ENCODE peak calls at places on chromosomes 3 and 15, in six cellular contexts. U, I, O, S, Z and Q are unnamed samples.
A peak's percentile ranks its signal among the peaks of the same experiment; 100 is the strongest.

GRCh38 chr15:95994418-95994817 is 336.1 kb upstream of the NR2F2 start:
- DNase-seq in U (no peak), I (no peak), O (no peak), S (no peak), Z (no peak), Q (no peak)

GRCh38 chr15:69860316-69860715 is 237.4 kb downstream of the TLE3 start:
- DNase-seq in U (no peak), I (no peak), O (no peak), S (no peak), Z (no peak), Q (no peak)

GRCh38 chr15:51094606-51095569 is at the start of gene TNFAIP8L3:
- DNase-seq in U (peak; percentile 7), I (no peak), O (no peak), S (peak; percentile 57), Z (no peak), Q (peak; percentile 35)

GRCh38 chr15:74307827-74308642 is 59.4 kb downstream of the CYP11A1 start:
- DNase-seq in U (peak; percentile 33), I (no peak), O (peak; percentile 56), S (peak; percentile 74), Z (peak; percentile 49), Q (peak; percentile 63)

GRCh38 chr15:78944202-78944625 is 632 bp downstream of the CTSH start:
- DNase-seq in U (no peak), I (no peak), O (no peak), S (no peak), Z (no peak), Q (peak; percentile 17)

GRCh38 chr3:48492461-48493202 is 11.3 kb downstream of the SHISA5 start:
- DNase-seq in U (no peak), I (no peak), O (no peak), S (no peak), Z (no peak), Q (no peak)

GRCh38 chr3:15332405-15333098 is at the start of gene SH3BP5:
- DNase-seq in U (no peak), I (no peak), O (peak; percentile 93), S (peak; percentile 87), Z (peak; percentile 26), Q (peak; percentile 79)

GRCh38 chr3:23746473-23746872 is 59.3 kb upstream of the UBE2E1 start:
- DNase-seq in U (no peak), I (no peak), O (no peak), S (no peak), Z (no peak), Q (no peak)

GRCh38 chr15:64209680-64210334 is 47.0 kb upstream of the PPIB start:
- DNase-seq in U (peak; percentile 32), I (peak; percentile 9), O (peak; percentile 17), S (no peak), Z (peak; percentile 33), Q (no peak)

GRCh38 chr3:16253601-16254000 is 11.1 kb downstream of the DPH3 start:
- DNase-seq in U (no peak), I (no peak), O (no peak), S (no peak), Z (no peak), Q (no peak)

DNA sequence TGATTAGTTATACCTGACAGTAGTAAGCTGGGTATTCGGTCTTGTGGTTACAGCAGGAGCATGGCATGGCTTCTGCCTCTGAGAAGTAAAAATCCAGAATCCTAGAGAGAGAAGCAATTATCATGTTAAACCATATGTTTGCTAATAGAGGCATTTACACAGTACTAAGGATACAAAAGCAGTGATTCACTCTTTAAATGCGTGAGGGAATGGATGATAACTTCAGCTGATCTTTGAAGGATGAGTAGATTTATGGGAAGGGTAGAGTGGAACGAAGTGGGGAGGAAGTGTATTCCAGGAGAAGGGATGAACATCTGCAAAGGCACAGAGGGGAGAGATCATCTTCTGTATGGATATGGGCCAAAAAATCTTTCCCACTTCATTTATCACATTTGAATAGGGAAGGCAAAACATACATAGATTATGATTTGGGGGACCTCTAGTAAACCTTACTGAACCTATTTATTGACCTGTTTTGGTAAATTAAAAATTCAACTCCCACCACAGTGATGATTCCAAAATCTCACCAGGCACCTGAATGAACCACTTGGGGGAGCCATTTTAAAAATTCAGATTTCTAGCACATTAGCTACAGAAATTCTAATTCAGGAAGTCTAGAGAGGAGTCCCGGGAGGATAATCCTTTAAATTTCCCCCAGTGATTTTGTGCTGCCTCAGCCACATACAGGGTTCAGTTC is 35.1 kb downstream of the IGSF10 start:
- DNase-seq in U (no peak), I (no peak), O (no peak), S (no peak), Z (no peak), Q (no peak)
- TF ChIP-seq CTCF in U (no peak), I (no peak), O (peak; percentile 35), S (no peak), Z (peak; percentile 84), Q (no peak)

GRCh38 chr15:36550650-36551049 is 28.8 kb upstream of the CDIN1 start:
- DNase-seq in U (no peak), I (no peak), O (no peak), S (no peak), Z (no peak), Q (no peak)

GRCh38 chr15:36545451-36545992 is 33.9 kb upstream of the CDIN1 start:
- DNase-seq in U (no peak), I (no peak), O (no peak), S (no peak), Z (no peak), Q (no peak)

DNA sequence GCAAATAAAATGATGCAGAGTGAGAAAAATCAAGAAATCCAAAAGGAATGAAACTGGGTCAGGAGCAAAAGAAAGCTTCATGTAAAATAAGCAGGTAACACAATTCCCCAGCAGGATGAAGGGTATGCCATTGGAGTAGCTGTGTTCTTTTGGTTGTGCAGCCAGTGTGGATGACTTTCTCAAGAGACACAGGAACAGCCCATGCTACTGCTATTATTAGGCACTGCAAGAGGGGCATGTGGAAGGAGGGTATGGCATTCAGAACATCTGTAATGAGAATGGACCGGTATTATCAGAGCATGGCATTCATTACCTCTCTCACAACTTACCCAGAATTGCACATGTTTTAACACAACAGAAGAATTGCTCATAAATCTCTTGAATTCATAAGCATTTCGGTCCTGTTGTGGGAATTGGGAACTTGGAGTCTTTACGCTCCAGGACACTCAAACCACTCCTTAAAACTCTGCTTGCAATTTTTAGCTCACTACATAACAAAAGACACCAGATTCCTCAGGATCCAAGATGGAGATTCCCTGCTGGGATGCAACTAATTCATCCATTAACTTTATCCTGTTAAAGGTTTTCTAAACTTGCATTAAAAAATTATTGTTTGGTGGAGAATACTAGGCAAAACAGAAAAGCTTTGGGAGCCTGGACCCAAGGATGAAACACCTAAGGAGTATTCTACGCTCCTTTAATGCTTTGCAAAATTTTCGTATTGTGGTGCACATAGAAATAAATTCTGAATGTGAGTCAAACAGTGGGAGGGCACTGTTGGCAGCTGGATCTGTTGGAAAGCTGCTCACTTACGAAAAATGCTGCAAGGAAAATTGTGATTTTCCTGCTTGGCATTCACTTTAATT is 34.7 kb upstream of the CDIN1 start:
- DNase-seq in U (no peak), I (no peak), O (no peak), S (no peak), Z (no peak), Q (no peak)
- TF ChIP-seq ATF3 in U (no peak), I (no peak), O (no peak), S (no peak), Z (no peak), Q (no peak)

DNA sequence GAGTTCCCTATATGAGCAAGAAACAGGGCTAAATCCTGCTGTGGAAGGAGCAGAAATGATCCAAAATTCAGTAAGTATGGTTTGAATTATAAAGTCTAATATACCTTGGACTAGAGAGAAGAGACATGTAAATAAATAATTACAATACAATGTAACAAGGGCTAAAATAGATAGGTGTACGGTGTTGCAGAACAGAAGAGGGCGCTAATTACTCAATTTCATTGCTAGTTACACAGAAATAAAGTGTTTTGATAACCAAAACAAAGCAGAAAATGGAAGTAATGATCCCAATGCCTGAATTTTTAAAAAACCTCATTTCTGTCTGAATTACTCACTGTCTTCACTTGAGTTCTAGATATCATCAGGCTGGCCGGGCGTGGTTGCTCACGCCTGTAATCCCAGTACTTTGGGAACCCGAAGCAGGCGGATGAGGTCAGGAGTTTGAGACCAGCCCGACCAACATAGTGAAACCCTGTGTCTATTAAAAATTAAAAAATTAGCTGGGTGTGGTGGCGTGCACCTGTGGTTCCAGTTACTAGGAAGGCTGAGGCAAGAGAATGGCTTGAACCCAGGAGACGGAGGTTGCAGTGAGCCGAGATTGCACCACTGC is 8.3 kb upstream of the PLCH1 start:
- DNase-seq in U (peak; percentile 39), I (no peak), O (no peak), S (no peak), Z (no peak), Q (no peak)
- TF ChIP-seq CTCF in U (peak; percentile 61), I (peak; percentile 42), O (peak; percentile 81), S (peak; percentile 25), Z (peak; percentile 74), Q (peak; percentile 36)

GRCh38 chr3:28901029-28901428 is 379.8 kb upstream of the RBMS3 start:
- DNase-seq in U (no peak), I (no peak), O (no peak), S (no peak), Z (no peak), Q (no peak)
- TF ChIP-seq ATF3 in U (no peak), I (no peak), O (no peak), S (no peak), Z (no peak), Q (no peak)

DNA sequence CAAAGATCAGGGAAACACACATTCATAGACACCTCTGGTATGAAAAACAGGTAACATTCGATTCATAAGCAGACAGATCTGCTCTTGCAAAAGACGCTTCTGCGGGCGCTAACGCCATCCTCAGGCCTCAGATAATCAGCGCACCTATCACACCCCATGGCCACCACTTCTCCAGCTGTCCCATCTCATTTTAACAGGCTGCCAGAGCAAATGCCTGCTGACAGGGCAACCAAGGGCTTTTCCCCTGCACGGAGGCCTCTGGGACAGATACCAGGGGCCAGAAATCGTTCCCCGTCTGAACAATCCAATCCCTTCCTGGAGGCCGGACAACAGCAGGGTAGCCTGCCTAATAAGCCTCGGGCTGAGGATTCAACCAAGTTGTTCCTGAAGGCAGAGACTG is 15.2 kb downstream of the ABCC5 start:
- DNase-seq in U (no peak), I (no peak), O (no peak), S (no peak), Z (no peak), Q (no peak)
- TF ChIP-seq CTCF in U (no peak), I (no peak), O (no peak), S (peak; percentile 21), Z (no peak), Q (no peak)

GRCh38 chr3:130728037-130728436 is 18.6 kb downstream of the PIK3R4 start:
- DNase-seq in U (no peak), I (no peak), O (no peak), S (no peak), Z (no peak), Q (no peak)

GRCh38 chr3:130729154-130729553 is 17.5 kb downstream of the PIK3R4 start:
- DNase-seq in U (no peak), I (no peak), O (no peak), S (no peak), Z (no peak), Q (no peak)

GRCh38 chr3:130725746-130726145 is 20.9 kb downstream of the PIK3R4 start:
- DNase-seq in U (no peak), I (no peak), O (no peak), S (no peak), Z (no peak), Q (no peak)
- TF ChIP-seq ATF3 in U (no peak), I (no peak), O (no peak), S (no peak), Z (no peak), Q (no peak)